ENCODE peak calls at places on chromosomes 13 and 19, in eight cellular contexts. L is tibial artery; I is cardiac muscle cell; K is CD8-positive, alpha-beta T cell; H is Peyer's patch; M is A549; G is hepatocyte; R is PC-3. D is an unnamed sample.

GRCh38 chr19:34255546-34255945 is 1.2 kb downstream of the GARRE1 start:
- DNase-seq in L (no peak), I (no peak), K (no peak), H (no peak), M (no peak), G (no peak), R (no peak), D (no peak)

GRCh38 chr13:49584771-49585182 is 581 bp downstream of the RCBTB1 start:
- DNase-seq in L (no peak), I (no peak), K (no peak), H (no peak), M (no peak), G (peak), R (peak), D (peak)

GRCh38 chr13:111359237-111359915 is 38.9 kb downstream of the TEX29 start:
- DNase-seq in L (no peak), I (no peak), K (no peak), H (no peak), M (no peak), G (no peak), R (no peak), D (no peak)

GRCh38 chr13:32988588-32989256 is 27.5 kb upstream of the KL start:
- DNase-seq in L (no peak), I (peak), K (no peak), H (no peak), M (no peak), G (no peak), R (no peak), D (no peak)

GRCh38 chr13:90416519-90416918 is 931.0 kb upstream of the MIR17HG start:
- DNase-seq in L (no peak), I (peak), K (no peak), H (no peak), M (no peak), G (no peak), R (peak), D (no peak)

GRCh38 chr13:29541400-29541799 is 54.1 kb downstream of the SLC7A1 start:
- DNase-seq in L (no peak), I (no peak), K (no peak), H (no peak), M (no peak), G (no peak), R (no peak), D (no peak)

GRCh38 chr19:1466018-1466460 is 13.0 kb downstream of the C19orf25 start:
- DNase-seq in L (no peak), I (no peak), K (no peak), H (no peak), M (no peak), G (no peak), R (no peak), D (no peak)

GRCh38 chr19:55156202-55157063 is 1.1 kb downstream of the TNNI3 start:
- DNase-seq in L (no peak), I (peak), K (no peak), H (peak), M (peak), G (peak), R (peak), D (no peak)

GRCh38 chr13:114132419-114133121 is at the start of gene RASA3:
- DNase-seq in L (peak), I (peak), K (peak), H (peak), M (peak), G (peak), R (peak), D (peak)

GRCh38 chr13:42486711-42487198 is 87.2 kb upstream of the TNFSF11 start:
- DNase-seq in L (no peak), I (peak), K (no peak), H (no peak), M (peak), G (no peak), R (peak), D (no peak)

GRCh38 chr13:113091891-113092775 is 13.5 kb upstream of the F7 start:
- DNase-seq in L (no peak), I (no peak), K (no peak), H (no peak), M (no peak), G (no peak), R (no peak), D (no peak)

GRCh38 chr13:54593504-54593903 is 1564.9 kb downstream of the OLFM4 start:
- DNase-seq in L (no peak), I (no peak), K (no peak), H (no peak), M (no peak), G (no peak), R (no peak), D (no peak)

GRCh38 chr13:109998808-109999528 is 212.6 kb upstream of the IRS2 start:
- DNase-seq in L (no peak), I (peak), K (no peak), H (no peak), M (peak), G (peak), R (peak), D (no peak)

GRCh38 chr19:41595258-41595889 is 19.4 kb downstream of the CEACAM21 start:
- DNase-seq in L (no peak), I (peak), K (peak), H (no peak), M (peak), G (peak), R (peak), D (no peak)

GRCh38 chr19:2561895-2562294 is 86.0 kb downstream of the GADD45B start:
- DNase-seq in L (no peak), I (no peak), K (peak), H (no peak), M (no peak), G (no peak), R (no peak), D (no peak)

GRCh38 chr19:34151439-34151838 is 20.9 kb upstream of the LSM14A start:
- DNase-seq in L (no peak), I (no peak), K (no peak), H (no peak), M (no peak), G (no peak), R (no peak), D (no peak)

GRCh38 chr19:510606-511100 is 3.4 kb downstream of the TPGS1 start:
- DNase-seq in L (no peak), I (peak), K (peak), H (peak), M (peak), G (peak), R (peak), D (peak)

GRCh38 chr13:40779049-40779448 is 8.1 kb upstream of the MRPS31 start:
- DNase-seq in L (no peak), I (no peak), K (no peak), H (no peak), M (no peak), G (no peak), R (no peak), D (no peak)

GRCh38 chr13:104750377-104750776 is 1684.2 kb upstream of the SLC10A2 start:
- DNase-seq in L (no peak), I (no peak), K (no peak), H (no peak), M (no peak), G (peak), R (peak), D (no peak)

GRCh38 chr19:35154535-35155406 is at the start of gene FXYD5:
- DNase-seq in L (peak), I (peak), K (peak), H (no peak), M (peak), G (peak), R (peak), D (no peak)

GRCh38 chr19:48795855-48796142 is 15.0 kb downstream of the BCAT2 start:
- DNase-seq in L (peak), I (no peak), K (no peak), H (no peak), M (no peak), G (peak), R (no peak), D (no peak)

GRCh38 chr13:111337741-111338140 is 17.3 kb downstream of the TEX29 start:
- DNase-seq in L (no peak), I (peak), K (peak), H (no peak), M (no peak), G (no peak), R (no peak), D (no peak)

GRCh38 chr13:52738719-52739467 is 727 bp downstream of the CNMD start:
- DNase-seq in L (no peak), I (peak), K (peak), H (peak), M (no peak), G (peak), R (no peak), D (no peak)

GRCh38 chr19:34319785-34320184 is 45.2 kb upstream of the GPI start:
- DNase-seq in L (no peak), I (no peak), K (no peak), H (no peak), M (no peak), G (no peak), R (no peak), D (no peak)

GRCh38 chr19:42693760-42694350 is 46.4 kb downstream of the PSG3 start:
- DNase-seq in L (no peak), I (peak), K (no peak), H (no peak), M (peak), G (no peak), R (peak), D (no peak)

GRCh38 chr13:97726664-97727235 is 226.7 kb upstream of the IPO5 start:
- DNase-seq in L (no peak), I (peak), K (no peak), H (no peak), M (no peak), G (no peak), R (no peak), D (no peak)

GRCh38 chr19:5850743-5851293 is 431 bp downstream of the FUT3 start:
- DNase-seq in L (no peak), I (peak), K (no peak), H (peak), M (no peak), G (no peak), R (peak), D (no peak)

GRCh38 chr19:39539165-39539518 is 819 bp downstream of the EID2 start:
- DNase-seq in L (no peak), I (no peak), K (no peak), H (no peak), M (peak), G (peak), R (peak), D (no peak)

GRCh38 chr13:113022391-113023216 is 53.6 kb downstream of the MCF2L start:
- DNase-seq in L (no peak), I (peak), K (no peak), H (no peak), M (no peak), G (peak), R (no peak), D (no peak)

GRCh38 chr13:113125506-113126264 is 3.1 kb downstream of the F10 start:
- DNase-seq in L (peak), I (no peak), K (no peak), H (no peak), M (no peak), G (no peak), R (no peak), D (peak)

DNA sequence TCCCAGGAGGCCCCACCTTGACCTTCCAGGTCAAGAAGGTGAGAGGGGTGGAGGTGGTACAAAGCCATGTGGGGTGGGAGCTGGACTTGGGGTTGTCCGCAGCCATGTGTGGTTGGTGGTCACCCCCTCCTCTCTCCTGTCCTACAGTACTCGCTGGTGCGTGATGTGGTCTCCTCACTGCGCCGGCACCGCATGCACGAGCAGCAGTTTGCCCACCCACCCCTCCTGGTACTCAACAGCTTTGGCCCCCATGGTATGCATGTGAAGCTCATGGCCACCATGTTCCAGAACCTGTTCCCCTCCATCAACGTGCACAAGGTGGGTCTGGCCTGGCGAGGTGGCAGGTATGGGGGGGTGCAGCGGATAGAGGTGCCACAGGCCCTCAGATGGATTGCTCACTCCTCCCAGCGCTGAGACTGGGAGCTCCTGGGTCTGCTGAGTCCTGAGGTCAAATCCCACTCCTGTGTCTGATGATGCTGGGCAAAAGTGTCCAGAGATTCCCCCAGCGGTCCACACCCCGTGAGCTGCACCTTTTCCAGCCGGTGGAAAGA is 1.7 kb downstream of the PPAN start:
- DNase-seq in L (no peak), I (no peak), K (no peak), H (no peak), M (no peak), G (no peak), R (no peak), D (no peak)
- TF ChIP-seq CTCF in L (no peak), I (no peak), K (no peak), H (no peak), M (no peak), G (no peak), R (no peak), D (no peak)

GRCh38 chr19:46303345-46303701 is 6.5 kb downstream of the HIF3A start:
- DNase-seq in L (no peak), I (no peak), K (no peak), H (no peak), M (no peak), G (peak), R (no peak), D (no peak)
- H3K27ac ChIP-seq in L (peak), I (peak), K (no peak), H (peak), M (no peak), G (peak), R (no peak), D (peak)

GRCh38 chr19:8506402-8506957 is 4.0 kb upstream of the PRAM1 start:
- DNase-seq in L (no peak), I (no peak), K (no peak), H (no peak), M (peak), G (peak), R (peak), D (no peak)
- TF ChIP-seq CTCF in L (no peak), I (no peak), K (no peak), H (peak), M (peak), G (peak), R (peak), D (no peak)

DNA sequence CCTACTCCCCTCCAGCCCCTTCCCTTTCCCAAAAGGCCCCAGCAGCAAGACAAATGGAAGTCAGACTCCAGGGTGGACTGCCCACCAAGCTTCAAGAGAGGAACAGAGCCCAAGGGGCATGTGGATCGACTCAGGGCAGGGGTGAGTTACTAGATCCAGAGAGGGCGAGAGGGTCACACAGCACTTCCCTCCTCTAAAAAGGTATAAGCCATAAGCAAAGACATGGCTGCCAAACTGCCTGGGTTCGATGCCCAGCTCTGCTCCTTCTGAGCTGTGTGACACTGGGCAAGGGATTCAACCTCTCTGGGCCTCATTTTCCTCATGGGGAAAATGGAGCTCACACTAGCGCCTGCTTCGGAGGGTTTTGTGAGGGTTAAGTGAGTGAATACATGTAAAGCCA is 3.8 kb downstream of the PPP1R14A start:
- DNase-seq in L (no peak), I (no peak), K (no peak), H (no peak), M (no peak), G (no peak), R (no peak), D (no peak)
- H3K27ac ChIP-seq in L (peak), I (no peak), K (no peak), H (peak), M (no peak), G (peak), R (no peak), D (peak)

D was measured in dorsolateral prefrontal cortex.